ENCODE peak calls at places on chromosome 6, in five cellular contexts. One of them, this sample, is unnamed.

GRCh38 chr6:40535105-40535783 is 51.9 kb downstream of the LRFN2 start:
- DNase-seq in IMR-90: no peak
- DNase-seq in pancreas: no peak
- DNase-seq in kidney: no peak
- DNase-seq in neural crest cell: no peak
- DNase-seq in this sample: no peak

GRCh38 chr6:169141706-169142705 is 111.6 kb downstream of the THBS2 start:
- DNase-seq in IMR-90: peak; percentile 46
- DNase-seq in pancreas: no peak
- DNase-seq in kidney: peak; percentile 87
- DNase-seq in neural crest cell: no peak
- DNase-seq in this sample: no peak

GRCh38 chr6:52233975-52234823 is 10.1 kb downstream of the IL17F start:
- DNase-seq in IMR-90: peak; percentile 63
- DNase-seq in pancreas: no peak
- DNase-seq in kidney: no peak
- DNase-seq in neural crest cell: peak; percentile 29
- DNase-seq in this sample: no peak

GRCh38 chr6:22470454-22471368 is 98.7 kb upstream of the HDGFL1 start:
- DNase-seq in IMR-90: peak; percentile 51
- DNase-seq in pancreas: peak; percentile 55
- DNase-seq in kidney: no peak
- DNase-seq in neural crest cell: no peak
- DNase-seq in this sample: no peak

GRCh38 chr6:106874481-106874880 is 100.0 kb downstream of the CD24 start:
- DNase-seq in IMR-90: no peak
- DNase-seq in pancreas: no peak
- DNase-seq in kidney: no peak
- DNase-seq in neural crest cell: no peak
- DNase-seq in this sample: no peak

GRCh38 chr6:110036408-110037302 is 58.5 kb downstream of the GPR6 start:
- DNase-seq in IMR-90: no peak
- DNase-seq in pancreas: no peak
- DNase-seq in kidney: no peak
- DNase-seq in neural crest cell: no peak
- DNase-seq in this sample: no peak

GRCh38 chr6:113560908-113561307 is 296.2 kb upstream of the MARCKS start:
- DNase-seq in IMR-90: peak; percentile 84
- DNase-seq in pancreas: no peak
- DNase-seq in kidney: no peak
- DNase-seq in neural crest cell: no peak
- DNase-seq in this sample: no peak

GRCh38 chr6:15400572-15401004 is 154.7 kb downstream of the JARID2 start:
- DNase-seq in IMR-90: peak; percentile 16
- DNase-seq in pancreas: no peak
- DNase-seq in kidney: no peak
- DNase-seq in neural crest cell: peak; percentile 57
- DNase-seq in this sample: no peak

GRCh38 chr6:62150048-62150663 is 135.9 kb downstream of the KHDRBS2 start:
- DNase-seq in IMR-90: peak; percentile 0
- DNase-seq in pancreas: no peak
- DNase-seq in kidney: no peak
- DNase-seq in neural crest cell: peak; percentile 12
- DNase-seq in this sample: no peak

GRCh38 chr6:119172813-119173212 is 94.3 kb upstream of the FAM184A start:
- DNase-seq in IMR-90: peak; percentile 13
- DNase-seq in pancreas: no peak
- DNase-seq in kidney: no peak
- DNase-seq in neural crest cell: no peak
- DNase-seq in this sample: no peak

GRCh38 chr6:109308018-109308492 is 74.2 kb downstream of the CD164 start:
- DNase-seq in IMR-90: peak; percentile 63
- DNase-seq in pancreas: peak; percentile 71
- DNase-seq in kidney: no peak
- DNase-seq in neural crest cell: no peak
- DNase-seq in this sample: no peak

GRCh38 chr6:148465011-148465335 is 122.3 kb downstream of the SASH1 start:
- DNase-seq in IMR-90: no peak
- DNase-seq in pancreas: no peak
- DNase-seq in kidney: no peak
- DNase-seq in neural crest cell: no peak
- DNase-seq in this sample: no peak
- TF ChIP-seq CTCF in IMR-90: no peak
- TF ChIP-seq CTCF in pancreas: no peak
- TF ChIP-seq CTCF in kidney: no peak
- TF ChIP-seq CTCF in neural crest cell: no peak
- TF ChIP-seq CTCF in this sample: peak; percentile 0

DNA sequence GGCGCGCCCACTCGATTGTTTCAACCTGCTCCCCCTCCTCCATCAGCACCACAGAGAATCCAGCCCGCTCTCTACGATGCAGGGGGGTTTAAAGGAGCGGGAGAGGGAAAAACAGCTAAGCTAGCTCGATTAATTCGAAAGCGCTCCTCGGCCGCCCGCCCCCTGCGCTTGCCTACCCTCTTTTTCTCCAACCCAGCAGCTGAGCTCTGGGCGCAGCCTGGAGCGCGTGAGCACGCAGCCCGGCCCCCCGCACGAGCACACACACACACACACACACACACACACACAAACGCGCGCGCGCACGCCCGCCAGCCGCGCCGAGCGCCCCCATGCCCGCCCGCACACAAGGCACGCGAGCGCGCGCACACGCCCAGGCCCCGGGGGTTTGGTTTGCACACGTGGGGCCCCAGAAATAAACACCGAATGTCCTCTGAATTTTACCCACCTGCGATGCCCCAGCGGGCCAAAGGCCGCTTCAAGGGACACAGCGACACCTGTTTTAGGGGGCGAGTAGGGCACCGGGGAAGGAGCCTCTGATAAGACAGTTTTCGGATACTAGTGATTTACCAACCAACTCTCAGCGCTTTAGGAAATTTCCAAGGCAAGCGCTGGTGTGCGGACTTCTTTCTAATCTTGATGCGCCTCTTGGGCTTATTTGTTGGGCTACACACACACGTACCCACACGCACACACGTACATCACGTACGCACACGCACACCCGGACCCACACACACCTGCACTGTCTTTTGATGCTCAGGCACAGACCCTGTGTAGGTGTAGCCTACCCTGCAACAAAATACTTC is 787 bp upstream of the NRN1 start:
- DNase-seq in IMR-90: no peak
- DNase-seq in pancreas: peak; percentile 58
- DNase-seq in kidney: peak; percentile 65
- DNase-seq in neural crest cell: peak; percentile 30
- DNase-seq in this sample: no peak
- TF ChIP-seq CTCF in IMR-90: no peak
- TF ChIP-seq CTCF in pancreas: no peak
- TF ChIP-seq CTCF in kidney: no peak
- TF ChIP-seq CTCF in neural crest cell: peak; percentile 43
- TF ChIP-seq CTCF in this sample: no peak

GRCh38 chr6:129665555-129665954 is 44.4 kb downstream of the ARHGAP18 start:
- DNase-seq in IMR-90: no peak
- DNase-seq in pancreas: no peak
- DNase-seq in kidney: no peak
- DNase-seq in neural crest cell: no peak
- DNase-seq in this sample: no peak

GRCh38 chr6:129663531-129663930 is 46.4 kb downstream of the ARHGAP18 start:
- DNase-seq in IMR-90: no peak
- DNase-seq in pancreas: no peak
- DNase-seq in kidney: no peak
- DNase-seq in neural crest cell: no peak
- DNase-seq in this sample: no peak

GRCh38 chr6:129667621-129668020 is 42.4 kb downstream of the ARHGAP18 start:
- DNase-seq in IMR-90: peak; percentile 50
- DNase-seq in pancreas: no peak
- DNase-seq in kidney: no peak
- DNase-seq in neural crest cell: no peak
- DNase-seq in this sample: no peak

GRCh38 chr6:129670634-129671033 is 39.3 kb downstream of the ARHGAP18 start:
- DNase-seq in IMR-90: no peak
- DNase-seq in pancreas: no peak
- DNase-seq in kidney: no peak
- DNase-seq in neural crest cell: no peak
- DNase-seq in this sample: no peak

GRCh38 chr6:129667034-129667433 is 42.9 kb downstream of the ARHGAP18 start:
- DNase-seq in IMR-90: no peak
- DNase-seq in pancreas: no peak
- DNase-seq in kidney: no peak
- DNase-seq in neural crest cell: no peak
- DNase-seq in this sample: no peak
- TF ChIP-seq CTCF in IMR-90: peak; percentile 46
- TF ChIP-seq CTCF in pancreas: no peak
- TF ChIP-seq CTCF in kidney: no peak
- TF ChIP-seq CTCF in neural crest cell: no peak
- TF ChIP-seq CTCF in this sample: no peak

GRCh38 chr6:3525915-3526314 is 69.1 kb upstream of the SLC22A23 start:
- DNase-seq in IMR-90: no peak
- DNase-seq in pancreas: no peak
- DNase-seq in kidney: no peak
- DNase-seq in neural crest cell: no peak
- DNase-seq in this sample: no peak
- TF ChIP-seq CTCF in IMR-90: no peak
- TF ChIP-seq CTCF in pancreas: no peak
- TF ChIP-seq CTCF in kidney: no peak
- TF ChIP-seq CTCF in neural crest cell: no peak
- TF ChIP-seq CTCF in this sample: no peak

DNA sequence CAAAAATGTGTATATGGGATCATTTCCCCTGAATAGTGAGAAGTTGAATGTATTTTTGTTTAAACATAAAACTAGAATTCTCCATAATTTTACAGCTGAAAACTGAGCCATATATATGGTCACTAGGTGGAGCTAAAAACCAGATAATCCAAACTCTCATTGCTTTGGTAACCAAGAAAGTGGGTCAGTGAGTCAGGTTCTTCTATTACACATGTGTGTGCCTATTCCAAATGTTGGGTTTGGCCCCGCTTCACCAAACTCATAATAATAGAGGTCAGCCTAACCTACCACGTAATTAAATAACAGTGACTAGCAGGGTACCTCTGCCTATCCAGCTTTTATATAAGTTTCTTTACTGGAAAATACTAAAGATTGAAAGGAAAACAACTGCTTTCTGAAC is 19.3 kb upstream of the RNGTT start:
- DNase-seq in IMR-90: peak; percentile 79
- DNase-seq in pancreas: no peak
- DNase-seq in kidney: no peak
- DNase-seq in neural crest cell: no peak
- DNase-seq in this sample: no peak
- TF ChIP-seq CTCF in IMR-90: peak; percentile 92
- TF ChIP-seq CTCF in pancreas: peak; percentile 21
- TF ChIP-seq CTCF in kidney: peak; percentile 80
- TF ChIP-seq CTCF in neural crest cell: peak; percentile 87
- TF ChIP-seq CTCF in this sample: peak; percentile 87

GRCh38 chr6:158707826-158708225 is 58.0 kb downstream of the SYTL3 start:
- DNase-seq in IMR-90: no peak
- DNase-seq in pancreas: no peak
- DNase-seq in kidney: no peak
- DNase-seq in neural crest cell: no peak
- DNase-seq in this sample: no peak

GRCh38 chr6:158707120-158707519 is 57.3 kb downstream of the SYTL3 start:
- DNase-seq in IMR-90: peak; percentile 56
- DNase-seq in pancreas: no peak
- DNase-seq in kidney: no peak
- DNase-seq in neural crest cell: no peak
- DNase-seq in this sample: no peak

GRCh38 chr6:158705386-158706126 is 55.7 kb downstream of the SYTL3 start:
- DNase-seq in IMR-90: no peak
- DNase-seq in pancreas: peak; percentile 53
- DNase-seq in kidney: no peak
- DNase-seq in neural crest cell: no peak
- DNase-seq in this sample: no peak

GRCh38 chr6:158708239-158708638 is 58.4 kb downstream of the SYTL3 start:
- DNase-seq in IMR-90: peak; percentile 60
- DNase-seq in pancreas: no peak
- DNase-seq in kidney: no peak
- DNase-seq in neural crest cell: no peak
- DNase-seq in this sample: no peak

GRCh38 chr6:158706369-158706982 is 56.6 kb downstream of the SYTL3 start:
- DNase-seq in IMR-90: peak; percentile 51
- DNase-seq in pancreas: no peak
- DNase-seq in kidney: no peak
- DNase-seq in neural crest cell: peak; percentile 39
- DNase-seq in this sample: no peak
- TF ChIP-seq CTCF in IMR-90: peak; percentile 55
- TF ChIP-seq CTCF in pancreas: no peak
- TF ChIP-seq CTCF in kidney: peak; percentile 30
- TF ChIP-seq CTCF in neural crest cell: peak; percentile 65
- TF ChIP-seq CTCF in this sample: no peak

GRCh38 chr6:6784514-6785162 is 196.1 kb downstream of the LY86 start:
- DNase-seq in IMR-90: no peak
- DNase-seq in pancreas: no peak
- DNase-seq in kidney: no peak
- DNase-seq in neural crest cell: no peak
- DNase-seq in this sample: no peak

GRCh38 chr6:6790393-6790792 is 201.9 kb downstream of the LY86 start:
- DNase-seq in IMR-90: no peak
- DNase-seq in pancreas: no peak
- DNase-seq in kidney: no peak
- DNase-seq in neural crest cell: no peak
- DNase-seq in this sample: no peak

GRCh38 chr6:6790891-6791290 is 202.4 kb downstream of the LY86 start:
- DNase-seq in IMR-90: peak; percentile 15
- DNase-seq in pancreas: no peak
- DNase-seq in kidney: no peak
- DNase-seq in neural crest cell: no peak
- DNase-seq in this sample: no peak

GRCh38 chr6:6785163-6785521 is 196.6 kb downstream of the LY86 start:
- DNase-seq in IMR-90: no peak
- DNase-seq in pancreas: no peak
- DNase-seq in kidney: no peak
- DNase-seq in neural crest cell: no peak
- DNase-seq in this sample: no peak

GRCh38 chr6:6788394-6789020 is 200.0 kb downstream of the LY86 start:
- DNase-seq in IMR-90: no peak
- DNase-seq in pancreas: no peak
- DNase-seq in kidney: no peak
- DNase-seq in neural crest cell: no peak
- DNase-seq in this sample: no peak
- TF ChIP-seq CTCF in IMR-90: peak; percentile 32
- TF ChIP-seq CTCF in pancreas: peak; percentile 5
- TF ChIP-seq CTCF in kidney: peak; percentile 41
- TF ChIP-seq CTCF in neural crest cell: peak; percentile 57
- TF ChIP-seq CTCF in this sample: no peak

This sample was measured in activated B cell treated with CpG ODN at 0.5 μM for 24 hours.